ENCODE peak calls at places on chromosome 9, in ten cellular contexts. L is KBM-7; D is Right ventricle myocardium superior; Y is Ammon's horn; S is stimulated activated CD8-positive, alpha-beta memory T cell treated with anti-CD3 and anti-CD28 coated beads, Interleukin-4, amount 100 ng/mL, for 24 hours; H is Peyer's patch; W is heart left ventricle; B is GM12891; A is CD4-positive, alpha-beta T cell; C is RPMI7951. I is an unnamed sample.
A peak's percentile ranks its signal among the peaks of the same experiment; 100 is the strongest.

GRCh38 chr9:86733929-86734328 is 213.4 kb downstream of the GAS1 start:
- DNase-seq in L (no peak), D (peak; percentile 60), Y (no peak), S (no peak), H (no peak), W (no peak), B (no peak), A (no peak), C (no peak), I (no peak)

GRCh38 chr9:13268469-13268868 is 11.0 kb downstream of the MPDZ start:
- DNase-seq in L (no peak), D (no peak), Y (no peak), S (no peak), H (no peak), W (no peak), B (no peak), A (no peak), C (peak; percentile 61), I (no peak)

GRCh38 chr9:38622083-38622674 is 1.8 kb upstream of the ANKRD18A start:
- DNase-seq in L (no peak), D (peak; percentile 44), Y (peak; percentile 29), S (no peak), H (peak; percentile 65), W (no peak), B (no peak), A (no peak), C (no peak), I (no peak)

GRCh38 chr9:71691036-71691435 is 77.3 kb downstream of the CEMIP2 start:
- DNase-seq in L (no peak), D (no peak), Y (no peak), S (no peak), H (no peak), W (no peak), B (no peak), A (no peak), C (no peak), I (no peak)

GRCh38 chr9:5122542-5122941 is 62.9 kb downstream of the INSL6 start:
- DNase-seq in L (no peak), D (no peak), Y (no peak), S (no peak), H (no peak), W (no peak), B (no peak), A (no peak), C (no peak), I (no peak)

GRCh38 chr9:13646500-13646899 is 367.0 kb upstream of the MPDZ start:
- DNase-seq in L (no peak), D (no peak), Y (no peak), S (no peak), H (no peak), W (no peak), B (no peak), A (no peak), C (no peak), I (no peak)

GRCh38 chr9:16369427-16369826 is 501.0 kb downstream of the BNC2 start:
- DNase-seq in L (no peak), D (no peak), Y (no peak), S (no peak), H (no peak), W (no peak), B (no peak), A (no peak), C (no peak), I (no peak)

GRCh38 chr9:18268381-18268780 is 205.6 kb upstream of the ADAMTSL1 start:
- DNase-seq in L (no peak), D (no peak), Y (no peak), S (no peak), H (no peak), W (no peak), B (no peak), A (no peak), C (peak; percentile 84), I (no peak)

GRCh38 chr9:91421022-91421765 is 2.4 kb downstream of the NFIL3 start:
- DNase-seq in L (peak; percentile 41), D (peak; percentile 63), Y (peak; percentile 38), S (no peak), H (peak; percentile 58), W (peak; percentile 34), B (no peak), A (no peak), C (no peak), I (no peak)

GRCh38 chr9:2622361-2623045 is 916 bp downstream of the VLDLR start:
- DNase-seq in L (peak; percentile 59), D (peak; percentile 56), Y (peak; percentile 59), S (no peak), H (peak; percentile 54), W (peak; percentile 43), B (peak; percentile 35), A (no peak), C (no peak), I (no peak)

GRCh38 chr9:101445353-101446029 is 9.9 kb upstream of the ALDOB start:
- DNase-seq in L (peak; percentile 10), D (no peak), Y (no peak), S (no peak), H (no peak), W (no peak), B (no peak), A (no peak), C (peak; percentile 41), I (no peak)

GRCh38 chr9:91848146-91848545 is 101.9 kb downstream of the ROR2 start:
- DNase-seq in L (no peak), D (no peak), Y (no peak), S (no peak), H (no peak), W (no peak), B (no peak), A (no peak), C (no peak), I (no peak)

GRCh38 chr9:4678679-4679267 is 596 bp upstream of the CDC37L1 start:
- DNase-seq in L (no peak), D (no peak), Y (peak; percentile 32), S (no peak), H (no peak), W (no peak), B (no peak), A (no peak), C (peak; percentile 26), I (no peak)

I was measured in BJ.